ENCODE peak calls at places on chromosomes 16 and 17, in seven cellular contexts. C, O, V, M, B, Z and L are unnamed samples.

GRCh38 chr16:5032748-5033167 is 977 bp downstream of the NAGPA start:
- DNase-seq in C (no peak), O (no peak), V (no peak), M (no peak), B (peak), Z (no peak), L (no peak)

GRCh38 chr17:63714550-63715277 is 14.8 kb upstream of the LIMD2 start:
- DNase-seq in C (no peak), O (no peak), V (no peak), M (peak), B (no peak), Z (no peak), L (no peak)

GRCh38 chr16:24728891-24729242 is 584 bp upstream of the TNRC6A start:
- DNase-seq in C (no peak), O (no peak), V (no peak), M (no peak), B (no peak), Z (no peak), L (no peak)

GRCh38 chr16:57128787-57129389 is 36.5 kb downstream of the CPNE2 start:
- DNase-seq in C (no peak), O (no peak), V (no peak), M (no peak), B (no peak), Z (no peak), L (no peak)

GRCh38 chr17:43524945-43525575 is 21.1 kb downstream of the ETV4 start:
- DNase-seq in C (no peak), O (no peak), V (no peak), M (no peak), B (no peak), Z (no peak), L (no peak)

GRCh38 chr17:12985431-12986285 is 32.2 kb downstream of the ELAC2 start:
- DNase-seq in C (no peak), O (no peak), V (no peak), M (no peak), B (no peak), Z (no peak), L (no peak)

GRCh38 chr16:18979936-18980335 is 3.8 kb upstream of the TMC7 start:
- DNase-seq in C (no peak), O (no peak), V (no peak), M (peak), B (peak), Z (no peak), L (no peak)

GRCh38 chr17:80497726-80498241 is 21.4 kb upstream of the NPTX1 start:
- DNase-seq in C (no peak), O (no peak), V (no peak), M (no peak), B (no peak), Z (no peak), L (no peak)

GRCh38 chr16:85449885-85450245 is 163.3 kb upstream of the GSE1 start:
- DNase-seq in C (no peak), O (no peak), V (no peak), M (no peak), B (no peak), Z (no peak), L (no peak)

GRCh38 chr16:8511464-8511863 is 78.8 kb downstream of the TMEM114 start:
- DNase-seq in C (no peak), O (peak), V (no peak), M (no peak), B (no peak), Z (no peak), L (no peak)

GRCh38 chr16:88686062-88686438 is 257 bp downstream of the SNAI3 start:
- DNase-seq in C (no peak), O (peak), V (no peak), M (peak), B (peak), Z (no peak), L (no peak)

GRCh38 chr16:19114359-19115147 is 789 bp downstream of the ITPRIPL2 start:
- DNase-seq in C (peak), O (no peak), V (peak), M (peak), B (peak), Z (peak), L (no peak)

GRCh38 chr16:85838381-85838780 is 38.9 kb downstream of the COX4I1 start:
- DNase-seq in C (no peak), O (no peak), V (no peak), M (no peak), B (no peak), Z (no peak), L (no peak)

GRCh38 chr17:28425206-28425605 is 19.2 kb upstream of the SLC46A1 start:
- DNase-seq in C (no peak), O (no peak), V (no peak), M (no peak), B (no peak), Z (no peak), L (no peak)

GRCh38 chr17:77322534-77323412 is 182.0 kb downstream of the SEC14L1 start:
- DNase-seq in C (peak), O (peak), V (peak), M (peak), B (peak), Z (peak), L (no peak)

GRCh38 chr17:39281806-39282205 is 56.1 kb upstream of the STAC2 start:
- DNase-seq in C (no peak), O (peak), V (no peak), M (no peak), B (no peak), Z (no peak), L (no peak)

GRCh38 chr17:49038544-49038943 is 41.4 kb downstream of the IGF2BP1 start:
- DNase-seq in C (no peak), O (no peak), V (no peak), M (no peak), B (no peak), Z (no peak), L (no peak)

GRCh38 chr17:882827-883585 is 96.6 kb downstream of the NXN start:
- DNase-seq in C (peak), O (no peak), V (peak), M (peak), B (peak), Z (peak), L (no peak)

GRCh38 chr16:20750558-20750957 is 8.9 kb upstream of the THUMPD1 start:
- DNase-seq in C (no peak), O (no peak), V (no peak), M (no peak), B (no peak), Z (no peak), L (no peak)

GRCh38 chr17:68456529-68457167 is 648 bp downstream of the WIPI1 start:
- DNase-seq in C (peak), O (no peak), V (peak), M (peak), B (peak), Z (peak), L (no peak)

GRCh38 chr16:77430360-77430759 is 4.5 kb downstream of the ADAMTS18 start:
- DNase-seq in C (no peak), O (no peak), V (no peak), M (no peak), B (no peak), Z (no peak), L (no peak)

GRCh38 chr16:89700649-89701424 is 668 bp downstream of the SPATA2L start:
- DNase-seq in C (peak), O (peak), V (peak), M (peak), B (peak), Z (no peak), L (no peak)

GRCh38 chr16:8675183-8676159 is 1.1 kb downstream of the ABAT start:
- DNase-seq in C (peak), O (no peak), V (no peak), M (peak), B (no peak), Z (no peak), L (no peak)

GRCh38 chr17:17824119-17824779 is 12.5 kb downstream of the SREBF1 start:
- DNase-seq in C (no peak), O (no peak), V (no peak), M (no peak), B (no peak), Z (no peak), L (no peak)

GRCh38 chr17:40025991-40026815 is 11.0 kb downstream of the CSF3 start:
- DNase-seq in C (no peak), O (no peak), V (no peak), M (no peak), B (no peak), Z (no peak), L (no peak)

GRCh38 chr16:48367443-48368049 is 17.7 kb downstream of the SIAH1 start:
- DNase-seq in C (no peak), O (no peak), V (no peak), M (no peak), B (no peak), Z (no peak), L (no peak)

GRCh38 chr17:64448665-64449512 is at the start of gene MILR1:
- DNase-seq in C (no peak), O (peak), V (peak), M (no peak), B (no peak), Z (no peak), L (no peak)

GRCh38 chr16:47815655-47816054 is 340.1 kb downstream of the ABCC12 start:
- DNase-seq in C (no peak), O (no peak), V (no peak), M (no peak), B (no peak), Z (no peak), L (no peak)

GRCh38 chr17:76363107-76363801 is 9.5 kb upstream of the PRPSAP1 start:
- DNase-seq in C (no peak), O (no peak), V (no peak), M (no peak), B (no peak), Z (no peak), L (no peak)

GRCh38 chr16:87348616-87349157 is 31.5 kb upstream of the C16orf95 start:
- DNase-seq in C (no peak), O (no peak), V (no peak), M (no peak), B (no peak), Z (no peak), L (no peak)

GRCh38 chr17:73401911-73402310 is 90.1 kb upstream of the CDC42EP4 start:
- DNase-seq in C (peak), O (peak), V (no peak), M (peak), B (no peak), Z (no peak), L (no peak)

GRCh38 chr16:79767597-79768280 is 167.2 kb upstream of the MAF start:
- DNase-seq in C (peak), O (no peak), V (peak), M (peak), B (peak), Z (no peak), L (no peak)

GRCh38 chr16:27689711-27690110 is 139.8 kb downstream of the KATNIP start:
- DNase-seq in C (no peak), O (no peak), V (no peak), M (no peak), B (no peak), Z (no peak), L (no peak)

GRCh38 chr17:9875441-9875840 is 29.6 kb downstream of the RCVRN start:
- DNase-seq in C (no peak), O (no peak), V (peak), M (no peak), B (no peak), Z (no peak), L (no peak)

GRCh38 chr16:89118361-89119061 is 24.9 kb downstream of the ACSF3 start:
- DNase-seq in C (peak), O (no peak), V (no peak), M (no peak), B (no peak), Z (no peak), L (no peak)

GRCh38 chr16:73057369-73058210 is 9.7 kb upstream of the ZFHX3 start:
- DNase-seq in C (peak), O (peak), V (peak), M (no peak), B (no peak), Z (no peak), L (no peak)

GRCh38 chr17:29251969-29252866 is 5.6 kb downstream of the CRYBA1 start:
- DNase-seq in C (no peak), O (peak), V (no peak), M (no peak), B (no peak), Z (no peak), L (no peak)

DNA sequence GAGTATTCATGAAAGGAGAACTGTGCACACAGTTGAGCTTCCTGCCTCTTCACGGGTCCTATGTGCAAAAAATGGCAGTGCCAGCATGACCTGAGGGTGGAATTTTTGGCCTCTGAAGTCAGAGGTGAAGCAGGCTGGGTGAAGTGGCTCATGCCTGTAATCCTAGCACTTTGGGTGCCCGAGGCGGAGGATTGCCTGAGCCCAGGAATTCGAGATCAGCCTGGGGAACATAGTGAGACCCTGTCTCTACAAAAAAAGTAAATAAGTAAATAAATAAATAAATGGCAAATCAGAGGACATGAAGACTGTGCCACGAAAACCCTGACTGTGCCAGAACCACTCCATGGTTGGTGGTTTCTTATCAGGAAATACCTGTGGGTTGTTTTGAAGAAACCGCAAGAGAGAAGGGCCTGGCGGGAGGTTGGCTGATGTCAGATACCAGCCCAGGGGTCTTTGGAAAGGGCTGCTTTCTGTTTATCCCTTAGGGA is 3.4 kb downstream of the ASPSCR1 start:
- DNase-seq in C (no peak), O (no peak), V (no peak), M (no peak), B (no peak), Z (no peak), L (no peak)
- H3K4me3 ChIP-seq in C (no peak), O (no peak), V (no peak), M (no peak), B (no peak), Z (no peak), L (no peak)

GRCh38 chr17:50055426-50056216 is at the start of gene ITGA3:
- DNase-seq in C (peak), O (peak), V (peak), M (peak), B (peak), Z (no peak), L (no peak)
- TF ChIP-seq POLR2A in C (peak), O (no peak), V (peak), M (peak), B (no peak), Z (no peak), L (no peak)

GRCh38 chr16:2508722-2509400 is 4.9 kb upstream of the ATP6V0C start:
- DNase-seq in C (no peak), O (no peak), V (no peak), M (peak), B (no peak), Z (no peak), L (no peak)

GRCh38 chr16:2513405-2514332 is at the start of gene ATP6V0C:
- DNase-seq in C (peak), O (peak), V (peak), M (peak), B (peak), Z (peak), L (peak)

GRCh38 chr16:2511996-2512919 is 1.5 kb upstream of the ATP6V0C start:
- DNase-seq in C (no peak), O (peak), V (peak), M (peak), B (no peak), Z (no peak), L (no peak)

GRCh38 chr16:2512920-2513404 is 790 bp upstream of the ATP6V0C start:
- DNase-seq in C (peak), O (no peak), V (peak), M (peak), B (no peak), Z (no peak), L (no peak)

GRCh38 chr16:2511128-2511785 is 2.5 kb upstream of the ATP6V0C start:
- DNase-seq in C (peak), O (peak), V (peak), M (peak), B (peak), Z (peak), L (no peak)
- H3K4me3 ChIP-seq in C (no peak), O (no peak), V (peak), M (no peak), B (no peak), Z (no peak), L (no peak)

GRCh38 chr16:29702307-29702706 is 23.3 kb downstream of the QPRT start:
- DNase-seq in C (no peak), O (no peak), V (no peak), M (no peak), B (no peak), Z (no peak), L (no peak)
- TF ChIP-seq POLR2A in C (no peak), O (no peak), V (no peak), M (no peak), B (no peak), Z (no peak), L (no peak)

GRCh38 chr16:54050281-54051210 is 236.0 kb downstream of the IRX3 start:
- DNase-seq in C (no peak), O (no peak), V (no peak), M (no peak), B (no peak), Z (no peak), L (no peak)

GRCh38 chr16:54052271-54052670 is 234.3 kb downstream of the IRX3 start:
- DNase-seq in C (no peak), O (no peak), V (no peak), M (no peak), B (no peak), Z (no peak), L (no peak)

GRCh38 chr16:54051821-54052220 is 234.8 kb downstream of the IRX3 start:
- DNase-seq in C (no peak), O (no peak), V (no peak), M (no peak), B (no peak), Z (no peak), L (no peak)

GRCh38 chr16:54054237-54054780 is 232.3 kb downstream of the IRX3 start:
- DNase-seq in C (no peak), O (no peak), V (no peak), M (no peak), B (no peak), Z (no peak), L (no peak)

GRCh38 chr16:54048994-54049929 is 237.3 kb downstream of the IRX3 start:
- DNase-seq in C (no peak), O (no peak), V (no peak), M (no peak), B (no peak), Z (no peak), L (no peak)
- H3K4me3 ChIP-seq in C (no peak), O (no peak), V (no peak), M (no peak), B (no peak), Z (no peak), L (no peak)

GRCh38 chr16:30805370-30806169 is 18.6 kb upstream of the ZNF629 start:
- DNase-seq in C (peak), O (peak), V (peak), M (peak), B (peak), Z (peak), L (no peak)
- TF ChIP-seq POLR2A in C (peak), O (peak), V (peak), M (peak), B (peak), Z (peak), L (no peak)

GRCh38 chr16:3065069-3065741 is at the start of gene IL32:
- DNase-seq in C (peak), O (no peak), V (no peak), M (peak), B (peak), Z (no peak), L (no peak)

GRCh38 chr16:3067929-3068288 is 2.5 kb downstream of the IL32 start:
- DNase-seq in C (no peak), O (no peak), V (no peak), M (no peak), B (no peak), Z (no peak), L (no peak)

GRCh38 chr16:3065742-3066439 is 451 bp downstream of the IL32 start:
- DNase-seq in C (no peak), O (no peak), V (no peak), M (peak), B (no peak), Z (no peak), L (no peak)

GRCh38 chr16:3068486-3068885 is 3.0 kb downstream of the IL32 start:
- DNase-seq in C (no peak), O (no peak), V (no peak), M (peak), B (no peak), Z (no peak), L (no peak)

GRCh38 chr16:3066440-3066748 is 954 bp downstream of the IL32 start:
- DNase-seq in C (no peak), O (no peak), V (no peak), M (no peak), B (no peak), Z (no peak), L (no peak)
- H3K4me3 ChIP-seq in C (no peak), O (no peak), V (no peak), M (peak), B (peak), Z (no peak), L (peak)

GRCh38 chr17:48023408-48024148 is 14.0 kb downstream of the COPZ2 start:
- DNase-seq in C (peak), O (no peak), V (peak), M (peak), B (peak), Z (peak), L (peak)
- TF ChIP-seq POLR2A in C (no peak), O (no peak), V (peak), M (peak), B (no peak), Z (peak), L (no peak)